ENCODE peak calls at places on chromosomes 13 and 19, in six cellular contexts. B is cardiac fibroblast; S is astrocyte; J is activated CD4-positive, alpha-beta T cell treated with anti-CD3 and anti-CD28 coated beads, Interleukin-2, amount 50 U/mL, for 24 hours; T is NCI-H1417; L is left ventricle myocardium inferior. M is an unnamed sample.

GRCh38 chr19:18419195-18419698 is at the start of gene SSBP4:
- DNase-seq in B (peak; percentile 79), S (peak; percentile 44), J (peak; percentile 51), T (peak; percentile 75), L (peak; percentile 81), M (peak; percentile 82)

GRCh38 chr19:11261902-11262839 is at the start of gene DOCK6:
- DNase-seq in B (peak; percentile 27), S (no peak), J (no peak), T (no peak), L (peak; percentile 49), M (peak; percentile 10)

GRCh38 chr13:33745370-33746324 is 72.3 kb upstream of the RFC3 start:
- DNase-seq in B (no peak), S (no peak), J (no peak), T (no peak), L (no peak), M (no peak)

GRCh38 chr19:30367001-30367400 is 5.2 kb upstream of the ZNF536 start:
- DNase-seq in B (no peak), S (no peak), J (no peak), T (no peak), L (no peak), M (no peak)

GRCh38 chr19:34386645-34387445 is 17.4 kb upstream of the PDCD2L start:
- DNase-seq in B (no peak), S (no peak), J (no peak), T (no peak), L (no peak), M (no peak)

GRCh38 chr19:12838893-12839656 is 760 bp downstream of the MAST1 start:
- DNase-seq in B (no peak), S (no peak), J (no peak), T (no peak), L (no peak), M (no peak)

GRCh38 chr13:113837554-113838355 is 26.1 kb downstream of the GAS6 start:
- DNase-seq in B (peak; percentile 98), S (peak; percentile 98), J (no peak), T (no peak), L (peak; percentile 96), M (peak; percentile 98)

GRCh38 chr13:36098080-36098479 is 33.1 kb downstream of the DCLK1 start:
- DNase-seq in B (peak; percentile 7), S (no peak), J (no peak), T (no peak), L (no peak), M (no peak)

GRCh38 chr13:114004416-114005205 is 30.7 kb upstream of the C13orf46 start:
- DNase-seq in B (peak; percentile 87), S (peak; percentile 54), J (no peak), T (no peak), L (peak; percentile 39), M (peak; percentile 72)

GRCh38 chr19:31449379-31449778 is 100.1 kb upstream of the TSHZ3 start:
- DNase-seq in B (no peak), S (no peak), J (no peak), T (no peak), L (no peak), M (no peak)

GRCh38 chr19:5337886-5338595 is 2.6 kb downstream of the PTPRS start:
- DNase-seq in B (no peak), S (no peak), J (no peak), T (no peak), L (no peak), M (no peak)

GRCh38 chr13:90968510-90968909 is 379.0 kb upstream of the MIR17HG start:
- DNase-seq in B (peak; percentile 1), S (no peak), J (no peak), T (peak; percentile 18), L (no peak), M (peak; percentile 36)

M was measured in mesenchymal stem cell.